ENCODE peak calls at places on chromosome 1, in nine cellular contexts. One of them, this sample, is unnamed.

GRCh38 chr1:64483711-64484454 is 14.0 kb downstream of the CACHD1 start:
- DNase-seq in coronary artery: no peak
- DNase-seq in left kidney: no peak
- DNase-seq in uterus: no peak
- DNase-seq in heart right ventricle: no peak
- DNase-seq in nucleus accumbens: no peak
- DNase-seq in HEK293T: no peak
- DNase-seq in non-pigmented ciliary epithelial cell: no peak
- DNase-seq in COR-L47: no peak
- DNase-seq in this sample: no peak

GRCh38 chr1:50080904-50081586 is 27.7 kb upstream of the ELAVL4 start:
- DNase-seq in coronary artery: no peak
- DNase-seq in left kidney: peak
- DNase-seq in uterus: no peak
- DNase-seq in heart right ventricle: no peak
- DNase-seq in nucleus accumbens: no peak
- DNase-seq in HEK293T: peak
- DNase-seq in non-pigmented ciliary epithelial cell: no peak
- DNase-seq in COR-L47: peak
- DNase-seq in this sample: no peak

GRCh38 chr1:114023377-114023776 is 44.1 kb downstream of the OLFML3 start:
- DNase-seq in coronary artery: no peak
- DNase-seq in left kidney: peak
- DNase-seq in uterus: no peak
- DNase-seq in heart right ventricle: no peak
- DNase-seq in nucleus accumbens: no peak
- DNase-seq in HEK293T: no peak
- DNase-seq in non-pigmented ciliary epithelial cell: no peak
- DNase-seq in COR-L47: no peak
- DNase-seq in this sample: no peak

GRCh38 chr1:187516874-187517273 is 688.1 kb downstream of the PLA2G4A start:
- DNase-seq in coronary artery: no peak
- DNase-seq in left kidney: no peak
- DNase-seq in uterus: no peak
- DNase-seq in heart right ventricle: no peak
- DNase-seq in nucleus accumbens: no peak
- DNase-seq in HEK293T: no peak
- DNase-seq in non-pigmented ciliary epithelial cell: no peak
- DNase-seq in COR-L47: no peak
- DNase-seq in this sample: no peak

GRCh38 chr1:33931115-33931475 is 67.2 kb downstream of the HMGB4 start:
- DNase-seq in coronary artery: no peak
- DNase-seq in left kidney: no peak
- DNase-seq in uterus: no peak
- DNase-seq in heart right ventricle: no peak
- DNase-seq in nucleus accumbens: no peak
- DNase-seq in HEK293T: no peak
- DNase-seq in non-pigmented ciliary epithelial cell: no peak
- DNase-seq in COR-L47: no peak
- DNase-seq in this sample: no peak

GRCh38 chr1:26530898-26531598 is 1.5 kb downstream of the RPS6KA1 start:
- DNase-seq in coronary artery: no peak
- DNase-seq in left kidney: peak
- DNase-seq in uterus: no peak
- DNase-seq in heart right ventricle: no peak
- DNase-seq in nucleus accumbens: no peak
- DNase-seq in HEK293T: peak
- DNase-seq in non-pigmented ciliary epithelial cell: no peak
- DNase-seq in COR-L47: peak
- DNase-seq in this sample: no peak

GRCh38 chr1:117572546-117572945 is 33.3 kb upstream of the TENT5C start:
- DNase-seq in coronary artery: peak
- DNase-seq in left kidney: no peak
- DNase-seq in uterus: peak
- DNase-seq in heart right ventricle: no peak
- DNase-seq in nucleus accumbens: no peak
- DNase-seq in HEK293T: no peak
- DNase-seq in non-pigmented ciliary epithelial cell: no peak
- DNase-seq in COR-L47: no peak
- DNase-seq in this sample: peak

GRCh38 chr1:26848947-26849774 is 13.8 kb upstream of the SFN start:
- DNase-seq in coronary artery: no peak
- DNase-seq in left kidney: no peak
- DNase-seq in uterus: peak
- DNase-seq in heart right ventricle: no peak
- DNase-seq in nucleus accumbens: no peak
- DNase-seq in HEK293T: no peak
- DNase-seq in non-pigmented ciliary epithelial cell: no peak
- DNase-seq in COR-L47: no peak
- DNase-seq in this sample: no peak

GRCh38 chr1:217895817-217896216 is 264.7 kb downstream of the SPATA17 start:
- DNase-seq in coronary artery: no peak
- DNase-seq in left kidney: no peak
- DNase-seq in uterus: no peak
- DNase-seq in heart right ventricle: no peak
- DNase-seq in nucleus accumbens: no peak
- DNase-seq in HEK293T: no peak
- DNase-seq in non-pigmented ciliary epithelial cell: no peak
- DNase-seq in COR-L47: no peak
- DNase-seq in this sample: no peak

GRCh38 chr1:160942926-160943325 is 11.7 kb downstream of the ITLN2 start:
- DNase-seq in coronary artery: no peak
- DNase-seq in left kidney: peak
- DNase-seq in uterus: no peak
- DNase-seq in heart right ventricle: no peak
- DNase-seq in nucleus accumbens: no peak
- DNase-seq in HEK293T: no peak
- DNase-seq in non-pigmented ciliary epithelial cell: no peak
- DNase-seq in COR-L47: no peak
- DNase-seq in this sample: peak

GRCh38 chr1:225655509-225656258 is 2.8 kb upstream of the ENAH start:
- DNase-seq in coronary artery: no peak
- DNase-seq in left kidney: no peak
- DNase-seq in uterus: peak
- DNase-seq in heart right ventricle: no peak
- DNase-seq in nucleus accumbens: peak
- DNase-seq in HEK293T: no peak
- DNase-seq in non-pigmented ciliary epithelial cell: peak
- DNase-seq in COR-L47: no peak
- DNase-seq in this sample: no peak

GRCh38 chr1:22508329-22508728 is 55.0 kb upstream of the EPHA8 start:
- DNase-seq in coronary artery: no peak
- DNase-seq in left kidney: peak
- DNase-seq in uterus: no peak
- DNase-seq in heart right ventricle: no peak
- DNase-seq in nucleus accumbens: no peak
- DNase-seq in HEK293T: no peak
- DNase-seq in non-pigmented ciliary epithelial cell: no peak
- DNase-seq in COR-L47: no peak
- DNase-seq in this sample: no peak

GRCh38 chr1:23291706-23292105 is 52.4 kb downstream of the HNRNPR start:
- DNase-seq in coronary artery: no peak
- DNase-seq in left kidney: no peak
- DNase-seq in uterus: no peak
- DNase-seq in heart right ventricle: no peak
- DNase-seq in nucleus accumbens: no peak
- DNase-seq in HEK293T: no peak
- DNase-seq in non-pigmented ciliary epithelial cell: no peak
- DNase-seq in COR-L47: no peak
- DNase-seq in this sample: no peak

GRCh38 chr1:36149237-36149972 is at the start of gene TRAPPC3:
- DNase-seq in coronary artery: peak
- DNase-seq in left kidney: peak
- DNase-seq in uterus: peak
- DNase-seq in heart right ventricle: peak
- DNase-seq in nucleus accumbens: peak
- DNase-seq in HEK293T: peak
- DNase-seq in non-pigmented ciliary epithelial cell: peak
- DNase-seq in COR-L47: peak
- DNase-seq in this sample: peak

GRCh38 chr1:245270063-245270462 is 115.3 kb downstream of the KIF26B start:
- DNase-seq in coronary artery: no peak
- DNase-seq in left kidney: no peak
- DNase-seq in uterus: no peak
- DNase-seq in heart right ventricle: no peak
- DNase-seq in nucleus accumbens: no peak
- DNase-seq in HEK293T: no peak
- DNase-seq in non-pigmented ciliary epithelial cell: no peak
- DNase-seq in COR-L47: no peak
- DNase-seq in this sample: no peak

GRCh38 chr1:10626011-10626731 is 151.4 kb downstream of the PEX14 start:
- DNase-seq in coronary artery: no peak
- DNase-seq in left kidney: no peak
- DNase-seq in uterus: no peak
- DNase-seq in heart right ventricle: no peak
- DNase-seq in nucleus accumbens: no peak
- DNase-seq in HEK293T: no peak
- DNase-seq in non-pigmented ciliary epithelial cell: no peak
- DNase-seq in COR-L47: no peak
- DNase-seq in this sample: no peak

GRCh38 chr1:46488343-46489168 is 1.1 kb upstream of the DMBX1 start:
- DNase-seq in coronary artery: no peak
- DNase-seq in left kidney: peak
- DNase-seq in uterus: no peak
- DNase-seq in heart right ventricle: no peak
- DNase-seq in nucleus accumbens: no peak
- DNase-seq in HEK293T: no peak
- DNase-seq in non-pigmented ciliary epithelial cell: no peak
- DNase-seq in COR-L47: no peak
- DNase-seq in this sample: no peak

GRCh38 chr1:58035523-58035922 is 511.0 kb downstream of the OMA1 start:
- DNase-seq in coronary artery: no peak
- DNase-seq in left kidney: no peak
- DNase-seq in uterus: no peak
- DNase-seq in heart right ventricle: no peak
- DNase-seq in nucleus accumbens: no peak
- DNase-seq in HEK293T: no peak
- DNase-seq in non-pigmented ciliary epithelial cell: no peak
- DNase-seq in COR-L47: peak
- DNase-seq in this sample: no peak

This sample was measured in mesenteric fat pad.